ENCODE peak calls at places on chromosomes 6 and 20, in seven cellular contexts. G is cardiac fibroblast, O is mesothelial cell of epicardium, E is upper lobe of right lung, D is mucosa of descending colon, T is GM06990, Z is OCI-LY7. K is an unnamed sample.
A peak's percentile ranks its signal among the peaks of the same experiment; 100 is the strongest.

GRCh38 chr6:89079611-89080213 is 839 bp upstream of the PNRC1 start:
- DNase-seq in T (peak; percentile 41), Z (peak; percentile 58), O (no peak), G (peak; percentile 84), E (no peak), D (peak; percentile 73), K (peak; percentile 20)

GRCh38 chr20:8079976-8080375 is 52.1 kb upstream of the PLCB1 start:
- DNase-seq in D (no peak), G (no peak), Z (no peak), O (no peak), E (no peak), T (no peak), K (no peak)

GRCh38 chr6:90288404-90288803 is 8.2 kb downstream of the BACH2 start:
- DNase-seq in D (no peak), E (no peak), T (no peak), O (no peak), Z (no peak), G (no peak), K (no peak)

GRCh38 chr20:20259534-20259933 is 108.4 kb upstream of the INSM1 start:
- DNase-seq in G (no peak), E (no peak), T (no peak), Z (no peak), D (no peak), O (no peak), K (no peak)

GRCh38 chr20:59055302-59055701 is 12.7 kb upstream of the PRELID3B start:
- DNase-seq in G (peak; percentile 45), Z (peak; percentile 33), D (peak; percentile 37), E (no peak), T (no peak), O (no peak), K (no peak)

GRCh38 chr20:45890077-45890996 is 671 bp downstream of the NEURL2 start:
- DNase-seq in O (peak; percentile 70), G (peak; percentile 87), D (peak; percentile 91), T (peak; percentile 65), Z (peak; percentile 21), E (peak; percentile 89), K (peak; percentile 85)

GRCh38 chr6:113416166-113416565 is 441.0 kb upstream of the MARCKS start:
- DNase-seq in D (no peak), G (peak; percentile 37), T (no peak), O (no peak), E (no peak), Z (no peak), K (no peak)

GRCh38 chr6:27556406-27556805 is 83.5 kb upstream of the ZNF184 start:
- DNase-seq in D (no peak), E (no peak), T (no peak), G (no peak), O (no peak), Z (no peak), K (no peak)

GRCh38 chr6:125888989-125889656 is 67.4 kb upstream of the HINT3 start:
- DNase-seq in E (no peak), D (peak; percentile 55), G (peak; percentile 62), Z (peak; percentile 8), T (no peak), O (no peak), K (no peak)

GRCh38 chr20:17491488-17491887 is 39.7 kb downstream of the BFSP1 start:
- DNase-seq in O (no peak), D (no peak), E (no peak), G (no peak), T (no peak), Z (no peak), K (no peak)

GRCh38 chr6:137801352-137802088 is 65.5 kb upstream of the TNFAIP3 start:
- DNase-seq in T (no peak), Z (no peak), D (peak; percentile 22), G (no peak), E (no peak), O (no peak), K (no peak)

GRCh38 chr6:30447237-30447636 is 42.1 kb upstream of the HLA-E start:
- DNase-seq in D (no peak), E (no peak), O (no peak), G (no peak), Z (no peak), T (no peak), K (peak; percentile 35)

GRCh38 chr20:1322511-1323245 is 6.3 kb downstream of the SDCBP2 start:
- DNase-seq in G (peak; percentile 98), O (no peak), D (no peak), Z (no peak), T (no peak), E (peak; percentile 55), K (no peak)
- TF ChIP-seq CTCF in G (no peak), O (no peak), D (no peak), Z (no peak), T (no peak), E (no peak), K (no peak)

GRCh38 chr6:168152306-168152963 is 73.4 kb upstream of the FRMD1 start:
- DNase-seq in D (no peak), T (no peak), G (no peak), E (no peak), O (no peak), Z (no peak), K (no peak)

GRCh38 chr6:168148231-168148849 is 69.3 kb upstream of the FRMD1 start:
- DNase-seq in T (no peak), E (no peak), Z (no peak), G (no peak), D (no peak), O (no peak), K (no peak)

GRCh38 chr6:168147205-168147738 is 68.3 kb upstream of the FRMD1 start:
- DNase-seq in E (no peak), Z (no peak), G (no peak), O (no peak), D (no peak), T (no peak), K (no peak)

GRCh38 chr6:168149015-168149414 is 70.0 kb upstream of the FRMD1 start:
- DNase-seq in T (no peak), Z (no peak), O (no peak), E (no peak), D (no peak), G (no peak), K (no peak)

GRCh38 chr6:168150551-168151444 is 71.8 kb upstream of the FRMD1 start:
- DNase-seq in T (no peak), D (peak; percentile 59), E (peak; percentile 69), Z (no peak), O (no peak), G (peak; percentile 10), K (peak; percentile 45)
- TF ChIP-seq CTCF in T (no peak), D (no peak), E (peak; percentile 48), Z (peak; percentile 55), O (peak; percentile 24), G (no peak), K (peak; percentile 52)

GRCh38 chr6:13383280-13384163 is 55.2 kb upstream of the TBC1D7 start:
- DNase-seq in G (peak; percentile 68), D (peak; percentile 49), T (peak; percentile 67), Z (no peak), O (no peak), E (no peak), K (no peak)
- TF ChIP-seq CTCF in G (no peak), D (no peak), T (peak; percentile 60), Z (peak; percentile 42), O (no peak), E (peak; percentile 24), K (peak; percentile 9)

GRCh38 chr20:36775196-36775595 is 1.6 kb upstream of the DSN1 start:
- DNase-seq in D (no peak), E (no peak), O (no peak), G (no peak), Z (no peak), T (no peak), K (no peak)
- TF ChIP-seq CTCF in D (no peak), E (no peak), O (no peak), G (no peak), Z (no peak), T (no peak), K (no peak)

DNA sequence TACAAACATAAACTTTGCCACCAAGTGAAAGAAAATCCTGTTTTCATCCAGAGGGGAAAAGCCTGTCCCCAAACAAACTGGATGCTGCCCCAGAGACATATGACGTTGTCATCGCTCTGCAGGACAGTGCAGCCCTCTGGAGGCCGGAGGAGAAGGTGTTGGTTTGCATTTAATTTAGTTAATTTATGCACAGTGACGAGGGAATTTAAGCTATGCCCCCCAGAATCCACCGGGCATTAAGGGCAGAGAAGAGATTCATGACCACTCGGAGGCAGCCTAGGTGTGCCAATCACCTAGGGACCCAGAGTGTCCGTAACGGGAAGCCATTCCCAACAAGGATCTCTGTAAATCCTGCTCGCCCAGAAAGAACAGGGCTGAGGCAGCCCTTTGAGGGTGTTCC is 45.1 kb downstream of the NINL start:
- DNase-seq in Z (no peak), E (no peak), O (no peak), T (no peak), G (no peak), D (peak; percentile 20), K (no peak)
- TF ChIP-seq CTCF in Z (peak; percentile 26), E (peak; percentile 41), O (no peak), T (peak; percentile 58), G (peak; percentile 55), D (no peak), K (no peak)

GRCh38 chr20:32017711-32018251 is 7.5 kb downstream of the CCM2L start:
- DNase-seq in Z (peak; percentile 79), O (peak; percentile 47), G (no peak), T (no peak), E (peak; percentile 78), D (peak; percentile 75), K (peak; percentile 65)
- TF ChIP-seq CTCF in Z (peak; percentile 36), O (peak; percentile 36), G (no peak), T (peak; percentile 22), E (peak; percentile 29), D (no peak), K (no peak)

K was measured in nephron progenitor cell.